ENCODE peak calls at places on chromosomes 13 and 19, in nine cellular contexts. H is cardiac muscle cell, G is esophagus squamous epithelium, P is right atrium auricular region, R is HL-60, E is AG04450, C is uterus, U is psoas muscle, O is GM23338. A is an unnamed sample.

GRCh38 chr13:27022571-27023311 is 148.9 kb downstream of the USP12 start:
- DNase-seq in H (peak; percentile 49), G (no peak), P (no peak), R (no peak), E (peak; percentile 67), C (no peak), U (no peak), O (no peak), A (no peak)

GRCh38 chr19:28436320-28436719 is 776.6 kb downstream of the UQCRFS1 start:
- DNase-seq in H (no peak), G (no peak), P (no peak), R (no peak), E (no peak), C (no peak), U (no peak), O (no peak), A (no peak)

GRCh38 chr13:67438465-67438864 is 208.3 kb upstream of the PCDH9 start:
- DNase-seq in H (no peak), G (no peak), P (no peak), R (peak; percentile 49), E (no peak), C (no peak), U (no peak), O (peak; percentile 18), A (no peak)

GRCh38 chr13:112887557-112887991 is 81.4 kb upstream of the MCF2L start:
- DNase-seq in H (no peak), G (no peak), P (no peak), R (no peak), E (no peak), C (no peak), U (peak; percentile 23), O (no peak), A (no peak)

GRCh38 chr19:32858559-32858958 is 11.0 kb downstream of the SLC7A9 start:
- DNase-seq in H (no peak), G (no peak), P (no peak), R (no peak), E (no peak), C (no peak), U (no peak), O (no peak), A (no peak)

GRCh38 chr19:37990362-37990761 is 83.4 kb downstream of the SIPA1L3 start:
- DNase-seq in H (no peak), G (no peak), P (no peak), R (no peak), E (no peak), C (no peak), U (no peak), O (peak; percentile 46), A (peak; percentile 47)

GRCh38 chr19:29636553-29637325 is 28.5 kb upstream of the PLEKHF1 start:
- DNase-seq in H (no peak), G (no peak), P (no peak), R (no peak), E (no peak), C (peak; percentile 37), U (no peak), O (no peak), A (no peak)

GRCh38 chr13:78323848-78324247 is 279.5 kb downstream of the POU4F1 start:
- DNase-seq in H (no peak), G (no peak), P (no peak), R (no peak), E (no peak), C (no peak), U (no peak), O (no peak), A (no peak)

GRCh38 chr19:52653161-52653560 is 15.0 kb upstream of the ZNF83 start:
- DNase-seq in H (no peak), G (no peak), P (no peak), R (no peak), E (no peak), C (no peak), U (no peak), O (no peak), A (no peak)

GRCh38 chr19:39247701-39248664 is 673 bp downstream of the IFNL4 start:
- DNase-seq in H (peak; percentile 24), G (no peak), P (no peak), R (no peak), E (no peak), C (no peak), U (no peak), O (peak; percentile 60), A (no peak)

GRCh38 chr19:53864308-53864836 is 3.3 kb upstream of the MYADM start:
- DNase-seq in H (no peak), G (no peak), P (no peak), R (no peak), E (no peak), C (no peak), U (no peak), O (no peak), A (no peak)

GRCh38 chr19:1383014-1383310 is 745 bp upstream of the NDUFS7 start:
- DNase-seq in H (no peak), G (no peak), P (no peak), R (no peak), E (no peak), C (no peak), U (no peak), O (no peak), A (no peak)
- H3K4me3 ChIP-seq in H (no peak overlapping the region), G (peak overlapping the region; percentile 79), P (peak overlapping the region; percentile 100), R (peak overlapping the region; percentile 3), E (no peak overlapping the region), C (no peak overlapping the region), U (no peak overlapping the region), O (peak overlapping the region; percentile 36), A (no peak overlapping the region)

GRCh38 chr19:16598848-16599247 is 26.6 kb upstream of the SLC35E1 start:
- DNase-seq in H (no peak), G (no peak), P (no peak), R (no peak), E (no peak), C (no peak), U (no peak), O (no peak), A (no peak)
- H3K27ac ChIP-seq in H (peak overlapping the region; percentile 58), G (no peak overlapping the region), P (peak overlapping the region; percentile 6), R (no peak overlapping the region), E (no peak overlapping the region), C (peak overlapping the region; percentile 85), U (peak overlapping the region; percentile 30), O (no peak overlapping the region), A (no peak overlapping the region)

DNA sequence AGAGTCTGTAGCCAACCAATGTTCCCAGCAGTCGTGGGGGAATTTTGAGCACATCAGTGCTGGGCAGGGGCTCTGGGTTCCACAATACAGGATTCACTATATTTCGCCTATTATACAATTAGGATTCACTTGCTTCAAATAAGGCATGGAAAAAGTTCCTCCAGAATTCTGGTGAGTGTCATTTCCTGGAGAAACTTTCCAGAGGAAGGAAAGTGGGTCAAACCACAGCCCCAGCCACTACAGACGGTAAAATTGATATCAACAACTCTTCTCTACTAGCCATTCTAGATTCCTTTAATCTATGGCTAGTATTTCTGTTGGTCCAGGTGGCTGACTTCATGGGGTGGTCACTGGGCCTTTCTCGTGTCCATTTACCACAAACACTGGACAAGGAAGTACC is 10.5 kb downstream of the MYCBP2 start:
- DNase-seq in H (peak; percentile 33), G (no peak), P (no peak), R (no peak), E (no peak), C (no peak), U (no peak), O (no peak), A (no peak)
- TF ChIP-seq CTCF in H (no peak), G (no peak), P (no peak), R (no peak), E (no peak), C (no peak), U (no peak), O (no peak), A (no peak)

GRCh38 chr19:17183271-17183757 is 31.8 kb upstream of the USE1 start:
- DNase-seq in H (no peak), G (no peak), P (no peak), R (no peak), E (no peak), C (no peak), U (no peak), O (peak; percentile 26), A (no peak)
- H3K4me3 ChIP-seq in H (no peak overlapping the region), G (no peak overlapping the region), P (no peak overlapping the region), R (no peak overlapping the region), E (no peak overlapping the region), C (no peak overlapping the region), U (no peak overlapping the region), O (no peak overlapping the region), A (no peak overlapping the region)

GRCh38 chr13:43787518-43787891 is 733 bp upstream of the ENOX1 start:
- DNase-seq in H (no peak), G (no peak), P (no peak), R (no peak), E (no peak), C (no peak), U (no peak), O (peak; percentile 27), A (no peak)
- H3K27ac ChIP-seq in H (no peak overlapping the region), G (no peak overlapping the region), P (peak overlapping the region; percentile 68), R (no peak overlapping the region), E (no peak overlapping the region), C (peak overlapping the region; percentile 89), U (peak overlapping the region; percentile 70), O (no peak overlapping the region), A (no peak overlapping the region)

DNA sequence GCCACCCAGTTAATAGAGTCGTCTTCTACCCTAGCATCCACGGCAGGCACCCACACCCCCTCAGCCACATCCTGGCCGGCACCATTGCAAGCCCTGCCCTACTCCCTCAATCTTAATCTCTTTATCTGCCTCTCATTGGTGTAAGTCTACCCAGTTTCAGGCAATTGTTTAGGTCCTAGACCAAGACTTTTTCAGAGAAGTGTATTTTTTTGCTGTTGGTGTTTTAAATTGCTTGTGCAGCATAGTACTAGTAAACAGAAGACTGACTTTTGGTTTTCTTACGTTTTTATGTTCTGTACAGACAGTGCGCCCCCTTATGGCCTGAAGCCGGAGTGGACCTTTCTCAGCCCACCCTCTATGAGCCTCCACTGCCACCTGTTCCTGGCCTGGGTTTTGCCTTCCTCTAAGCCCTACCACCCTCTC is 2.3 kb upstream of the LCP1 start:
- DNase-seq in H (peak; percentile 28), G (no peak), P (no peak), R (peak; percentile 81), E (no peak), C (no peak), U (no peak), O (peak; percentile 81), A (no peak)
- TF ChIP-seq CTCF in H (peak; percentile 57), G (peak; percentile 24), P (no peak), R (peak; percentile 70), E (peak; percentile 33), C (no peak), U (peak; percentile 15), O (peak; percentile 89), A (no peak)

GRCh38 chr13:83879431-83880171 is 2.7 kb downstream of the SLITRK1 start:
- DNase-seq in H (peak; percentile 5), G (no peak), P (no peak), R (no peak), E (no peak), C (no peak), U (no peak), O (peak; percentile 32), A (no peak)
- H3K4me3 ChIP-seq in H (no peak overlapping the region), G (peak overlapping the region; percentile 21), P (no peak overlapping the region), R (no peak overlapping the region), E (peak overlapping the region; percentile 63), C (no peak overlapping the region), U (no peak overlapping the region), O (peak overlapping the region; percentile 53), A (no peak overlapping the region)

A was measured in lung.